ENCODE peak calls at places on chromosomes 16 and 17, in four cellular contexts. W is heart left ventricle, C is BE2C, G is cardiac muscle cell. L is an unnamed sample. For H3K4me1, the result is how much of the 10 kb centered on the place peaks cover.

GRCh38 chr16:69725480-69726312 is 664 bp downstream of the NQO1 start:
- DNase-seq in G (no peak), C (no peak), W (no peak), L (no peak)

GRCh38 chr16:63458842-63459241 is 1422.6 kb upstream of the CDH8 start:
- DNase-seq in C (no peak), G (no peak), W (no peak), L (no peak)

GRCh38 chr16:78822509-78822908 is 723.1 kb downstream of the WWOX start:
- DNase-seq in C (no peak), W (no peak), G (no peak), L (no peak)

GRCh38 chr17:33750943-33751701 is 458.0 kb upstream of the ASIC2 start:
- DNase-seq in G (peak), C (peak), W (peak), L (peak)

GRCh38 chr17:31739300-31739699 is 119.7 kb downstream of the COPRS start:
- DNase-seq in G (no peak), C (no peak), W (no peak), L (no peak)

GRCh38 chr17:76279742-76280287 is 14.7 kb downstream of the UBALD2 start:
- DNase-seq in G (no peak), C (no peak), W (no peak), L (no peak)

GRCh38 chr17:35799942-35800341 is 4.5 kb upstream of the MMP28 start:
- DNase-seq in W (peak), G (no peak), C (peak), L (peak)

GRCh38 chr17:45896803-45897693 is 2.7 kb downstream of the MAPT start:
- DNase-seq in G (no peak), W (no peak), C (no peak), L (no peak)

GRCh38 chr16:27685802-27686201 is 135.9 kb downstream of the KATNIP start:
- DNase-seq in C (no peak), W (no peak), G (no peak), L (no peak)

GRCh38 chr16:4360538-4361021 is 9.5 kb upstream of the PAM16 start:
- DNase-seq in G (no peak), W (no peak), C (peak), L (no peak)

GRCh38 chr17:37570527-37571093 is 38.6 kb downstream of the SYNRG start:
- DNase-seq in C (peak), G (peak), W (peak), L (peak)

GRCh38 chr17:80633994-80634566 is 89.4 kb downstream of the RPTOR start:
- DNase-seq in W (no peak), C (no peak), G (no peak), L (no peak)

GRCh38 chr17:40355804-40356758 is 8.5 kb downstream of the GJD3 start:
- DNase-seq in W (peak), G (no peak), C (no peak), L (peak)

GRCh38 chr16:56932588-56933265 is 785 bp downstream of the HERPUD1 start:
- DNase-seq in W (peak), G (peak), C (peak), L (peak)

GRCh38 chr17:34241062-34241461 is 14.0 kb upstream of the CCL2 start:
- DNase-seq in W (peak), C (no peak), G (no peak), L (no peak)

GRCh38 chr17:67126983-67127382 is 82.6 kb downstream of the CACNG1 start:
- DNase-seq in G (no peak), W (no peak), C (no peak), L (no peak)

GRCh38 chr17:50768348-50768761 is 1.0 kb upstream of the ANKRD40CL start:
- DNase-seq in G (no peak), C (no peak), W (no peak), L (peak)

GRCh38 chr17:78737332-78737731 is 44.7 kb downstream of the CYTH1 start:
- DNase-seq in W (no peak), C (no peak), G (no peak), L (no peak)

GRCh38 chr17:48047113-48047740 is 932 bp upstream of the NFE2L1 start:
- DNase-seq in G (no peak), W (no peak), C (no peak), L (no peak)

GRCh38 chr16:13672196-13672595 is 247.8 kb upstream of the ERCC4 start:
- DNase-seq in G (no peak), C (no peak), W (no peak), L (no peak)

GRCh38 chr16:51465026-51465425 is 314.0 kb upstream of the SALL1 start:
- DNase-seq in G (no peak), C (no peak), W (no peak), L (no peak)

GRCh38 chr17:38467491-38467890 is 39.2 kb downstream of the ARHGAP23 start:
- DNase-seq in W (no peak), G (no peak), C (no peak), L (no peak)

GRCh38 chr16:28042856-28043255 is 20.7 kb downstream of the GSG1L start:
- DNase-seq in C (no peak), W (no peak), G (no peak), L (no peak)

GRCh38 chr17:4327638-4328037 is 38.8 kb downstream of the UBE2G1 start:
- DNase-seq in G (no peak), C (no peak), W (no peak), L (no peak)

GRCh38 chr17:77228224-77229215 is 87.8 kb downstream of the SEC14L1 start:
- DNase-seq in W (peak), G (peak), C (no peak), L (peak)

GRCh38 chr17:78852709-78853111 is 12.1 kb upstream of the USP36 start:
- DNase-seq in C (no peak), W (no peak), G (no peak), L (no peak)

GRCh38 chr17:1244606-1245012 is 25.6 kb upstream of the BHLHA9 start:
- DNase-seq in W (no peak), G (no peak), C (no peak), L (no peak)

GRCh38 chr17:73657473-73658116 is 13.3 kb upstream of the SDK2 start:
- DNase-seq in W (no peak), C (peak), G (peak), L (peak)

GRCh38 chr17:78147315-78147998 is 1.3 kb downstream of the C17orf99 start:
- DNase-seq in C (no peak), G (no peak), W (no peak), L (peak)

GRCh38 chr16:47467501-47467900 is 6.4 kb downstream of the PHKB start:
- DNase-seq in G (no peak), W (no peak), C (no peak), L (no peak)

GRCh38 chr17:35968520-35969054 is 12.7 kb downstream of the CCL16 start:
- DNase-seq in C (no peak), W (no peak), G (no peak), L (no peak)

GRCh38 chr16:82580293-82580900 is 46.4 kb upstream of the CDH13 start:
- DNase-seq in W (no peak), C (no peak), G (peak), L (no peak)

GRCh38 chr17:2706911-2707510 is 4.6 kb downstream of the CLUH start:
- DNase-seq in W (no peak), C (no peak), G (no peak), L (peak)
- H3K4me1 ChIP-seq in W (under half), C (under half), G (under half), L (under half)

GRCh38 chr16:35743101-35743692 is 2283.8 kb downstream of the TP53TG3F start:
- DNase-seq in C (no peak), G (no peak), W (no peak), L (no peak)
- H3K4me3 ChIP-seq in C (no peak), G (no peak), W (no peak), L (no peak)

GRCh38 chr17:70050192-70050591 is 24.8 kb upstream of the KCNJ16 start:
- DNase-seq in C (no peak), G (no peak), W (no peak), L (no peak)

GRCh38 chr17:70054961-70055360 is 20.1 kb upstream of the KCNJ16 start:
- DNase-seq in G (no peak), C (no peak), W (no peak), L (no peak)

GRCh38 chr17:70048020-70048419 is 27.0 kb upstream of the KCNJ16 start:
- DNase-seq in C (no peak), G (no peak), W (no peak), L (no peak)

GRCh38 chr17:70050931-70051330 is 24.1 kb upstream of the KCNJ16 start:
- DNase-seq in W (no peak), G (no peak), C (no peak), L (no peak)

DNA sequence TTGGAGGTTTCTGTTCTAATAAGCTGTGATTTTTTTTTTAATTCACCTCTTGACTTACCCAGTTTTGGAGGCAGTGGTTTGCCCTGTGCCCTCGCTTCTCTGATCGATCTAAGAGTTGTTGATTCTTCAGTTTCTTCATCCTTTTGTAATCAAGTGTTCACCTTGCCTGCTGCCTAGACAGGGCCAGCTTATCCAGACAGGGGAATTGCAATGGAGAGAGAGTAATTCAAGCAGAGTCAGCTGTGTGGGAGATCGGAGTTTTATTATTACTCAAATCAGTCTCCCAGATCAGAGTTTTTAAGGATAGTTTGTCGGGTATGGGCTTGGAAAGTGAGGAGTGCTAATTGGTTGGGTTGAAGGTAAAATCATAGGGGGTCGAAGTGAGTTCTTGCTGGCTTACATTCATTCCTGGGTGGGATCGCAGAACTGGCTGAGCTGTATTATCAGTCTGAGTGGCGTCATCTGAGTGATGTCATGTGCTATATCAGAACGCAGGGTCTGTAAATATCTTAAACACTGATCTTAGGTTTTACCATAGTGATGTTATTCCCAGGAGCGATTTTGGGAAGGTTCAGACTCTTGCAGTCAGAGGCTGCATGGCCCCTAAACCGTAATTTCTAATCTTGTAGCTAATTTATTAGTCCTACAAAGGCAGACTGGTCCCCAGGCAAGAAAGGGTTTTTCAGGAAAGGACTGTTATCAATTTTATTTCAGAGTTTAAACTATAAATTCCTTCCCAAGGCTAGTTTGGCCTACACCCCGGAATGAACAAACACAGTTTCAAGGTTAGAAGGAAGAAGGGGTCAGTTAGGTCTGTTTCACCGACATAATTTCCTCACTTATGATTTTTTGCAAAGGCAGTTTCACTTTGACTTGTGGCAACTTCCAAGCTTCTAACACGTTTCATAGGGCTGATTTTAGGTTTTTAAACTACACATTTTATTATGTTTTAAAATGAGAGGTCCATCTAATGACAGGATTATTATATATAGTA is 21.5 kb upstream of the KCNJ16 start:
- DNase-seq in C (no peak), W (no peak), G (no peak), L (no peak)
- H3K4me1 ChIP-seq in C (under half), W (under half), G (under half), L (under half)

DNA sequence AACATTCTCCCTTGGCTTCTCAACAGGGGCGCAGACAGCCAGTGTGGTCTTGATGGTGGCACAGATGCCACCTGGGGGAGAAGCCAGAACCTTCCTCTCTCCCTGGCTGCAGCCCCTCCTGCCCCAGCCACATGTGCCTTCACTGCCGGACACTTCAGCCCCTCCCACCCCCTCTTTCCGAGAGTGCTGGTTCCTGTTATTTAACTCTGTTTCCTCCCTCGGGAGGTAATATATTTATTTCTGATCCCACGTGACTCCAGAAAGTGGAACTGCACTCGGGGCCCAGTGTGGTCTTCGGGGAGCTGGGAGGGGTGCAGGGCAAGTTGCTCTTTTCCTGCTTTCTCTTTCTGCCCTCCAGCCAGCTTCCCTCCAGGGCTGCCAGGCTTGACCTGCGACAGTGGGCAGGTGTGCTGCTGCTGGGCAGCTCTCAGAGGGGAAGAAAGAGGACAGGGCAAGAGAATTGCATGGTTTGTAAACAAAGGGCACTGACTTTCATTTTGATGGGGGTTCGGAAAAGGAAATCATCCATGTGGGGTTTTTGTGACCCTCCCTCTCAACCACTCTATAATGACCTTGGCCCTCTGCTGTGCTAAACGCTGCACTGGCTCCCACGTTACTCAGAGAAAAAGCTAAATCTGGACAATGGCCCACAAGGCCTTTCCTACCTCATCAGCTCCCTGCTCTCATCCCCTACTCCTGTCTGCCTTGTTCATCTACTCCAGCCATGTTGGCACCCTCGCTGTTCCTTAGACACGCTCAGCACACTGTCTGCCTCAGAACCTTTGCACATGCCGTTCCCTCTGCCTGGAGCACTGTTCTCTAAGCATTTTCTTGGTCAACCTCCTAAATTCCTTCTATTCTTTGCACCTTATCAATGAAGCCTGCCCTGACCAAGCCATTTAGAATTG is 8.2 kb upstream of the CIITA start:
- DNase-seq in C (no peak), W (peak), G (no peak), L (peak)
- H3K4me3 ChIP-seq in C (no peak), W (peak), G (no peak), L (peak)

GRCh38 chr16:67240506-67240905 is 6.8 kb downstream of the FHOD1 start:
- DNase-seq in W (no peak), G (no peak), C (no peak), L (peak)
- H3K4me1 ChIP-seq in W (half or more), G (under half), C (under half), L (half or more)

GRCh38 chr17:43578699-43579569 is 32.8 kb upstream of the ETV4 start:
- DNase-seq in W (peak), C (peak), G (no peak), L (no peak)

GRCh38 chr17:43581130-43581529 is 35.0 kb upstream of the ETV4 start:
- DNase-seq in C (no peak), G (no peak), W (peak), L (no peak)

GRCh38 chr17:43579570-43580140 is 33.5 kb upstream of the ETV4 start:
- DNase-seq in G (no peak), W (no peak), C (no peak), L (no peak)

GRCh38 chr17:43576563-43577229 is 30.6 kb upstream of the ETV4 start:
- DNase-seq in C (peak), G (peak), W (peak), L (peak)

DNA sequence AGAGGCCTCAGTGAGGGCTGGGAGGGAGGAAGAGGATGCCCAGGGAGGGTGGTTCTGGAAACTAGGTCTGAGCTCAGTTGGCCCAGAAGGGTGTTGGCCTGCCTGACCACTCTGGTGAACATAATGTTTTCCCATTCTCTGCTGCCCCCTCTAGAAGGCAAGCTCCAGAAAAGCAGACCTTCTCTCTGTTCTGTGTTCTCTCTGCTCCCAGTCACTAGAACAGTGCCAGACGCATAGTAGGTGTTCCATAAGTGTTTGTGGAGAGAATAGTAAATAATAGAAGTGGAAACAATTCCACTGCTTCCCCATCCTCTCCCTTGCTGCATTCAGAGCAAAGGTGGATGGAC is 32.2 kb upstream of the ETV4 start:
- DNase-seq in W (no peak), C (no peak), G (no peak), L (no peak)
- H3K4me3 ChIP-seq in W (no peak), C (no peak), G (no peak), L (no peak)